ENCODE peak calls at places on chromosomes 7 and 10, in nine cellular contexts. L, V, C, H, Z, G, S, K and F are unnamed samples.

GRCh38 chr7:18960735-18961134 is 156.7 kb downstream of the TWIST1 start:
- DNase-seq in L (no peak), V (no peak), C (no peak), H (no peak), Z (no peak), G (no peak), S (no peak), K (no peak), F (no peak)

GRCh38 chr10:124596914-124597676 is 135.5 kb downstream of the LHPP start:
- DNase-seq in L (no peak), V (no peak), C (no peak), H (no peak), Z (no peak), G (no peak), S (no peak), K (no peak), F (no peak)

GRCh38 chr7:46213154-46213537 is 292.1 kb upstream of the IGFBP3 start:
- DNase-seq in L (no peak), V (no peak), C (no peak), H (no peak), Z (no peak), G (no peak), S (no peak), K (no peak), F (no peak)

GRCh38 chr7:151008511-151009323 is 15.6 kb downstream of the ATG9B start:
- DNase-seq in L (peak; percentile 40), V (peak; percentile 45), C (no peak), H (peak; percentile 39), Z (peak; percentile 70), G (peak; percentile 70), S (no peak), K (peak; percentile 77), F (peak; percentile 57)

GRCh38 chr10:30719832-30720231 is 90.3 kb upstream of the LYZL2 start:
- DNase-seq in L (no peak), V (no peak), C (no peak), H (no peak), Z (no peak), G (no peak), S (no peak), K (no peak), F (no peak)

GRCh38 chr10:125030567-125031197 is 88.8 kb downstream of the ZRANB1 start:
- DNase-seq in L (no peak), V (no peak), C (no peak), H (no peak), Z (no peak), G (no peak), S (no peak), K (no peak), F (no peak)

GRCh38 chr10:78335691-78336401 is 302.2 kb downstream of the RPS24 start:
- DNase-seq in L (no peak), V (no peak), C (peak; percentile 41), H (peak; percentile 93), Z (no peak), G (no peak), S (no peak), K (peak; percentile 60), F (peak; percentile 85)

GRCh38 chr7:77989981-77990566 is 191.5 kb downstream of the PHTF2 start:
- DNase-seq in L (peak; percentile 5), V (no peak), C (no peak), H (no peak), Z (no peak), G (no peak), S (no peak), K (no peak), F (no peak)

GRCh38 chr7:155339474-155339873 is 41.8 kb downstream of the INSIG1 start:
- DNase-seq in L (no peak), V (no peak), C (no peak), H (no peak), Z (no peak), G (no peak), S (no peak), K (no peak), F (peak; percentile 41)

GRCh38 chr10:25059990-25060389 is 43.6 kb downstream of the THNSL1 start:
- DNase-seq in L (peak; percentile 94), V (no peak), C (no peak), H (peak; percentile 93), Z (no peak), G (no peak), S (no peak), K (no peak), F (peak; percentile 23)

GRCh38 chr7:104096683-104097082 is 107.2 kb upstream of the RELN start:
- DNase-seq in L (peak; percentile 43), V (no peak), C (no peak), H (peak; percentile 1), Z (no peak), G (no peak), S (no peak), K (no peak), F (no peak)

GRCh38 chr7:117019786-117020604 is 66.7 kb downstream of the ST7 start:
- DNase-seq in L (peak; percentile 66), V (peak; percentile 35), C (peak; percentile 76), H (peak; percentile 97), Z (no peak), G (no peak), S (no peak), K (peak; percentile 77), F (peak; percentile 89)

GRCh38 chr10:126336786-126337185 is 51.5 kb downstream of the ADAM12 start:
- DNase-seq in L (no peak), V (no peak), C (no peak), H (peak; percentile 86), Z (no peak), G (no peak), S (no peak), K (no peak), F (no peak)

GRCh38 chr10:75335983-75336382 is 65.6 kb downstream of the ZNF503 start:
- DNase-seq in L (no peak), V (no peak), C (no peak), H (no peak), Z (no peak), G (no peak), S (no peak), K (no peak), F (no peak)

GRCh38 chr7:16028103-16028502 is 341.6 kb upstream of the MEOX2 start:
- DNase-seq in L (peak; percentile 34), V (no peak), C (no peak), H (peak; percentile 96), Z (no peak), G (no peak), S (no peak), K (no peak), F (no peak)

GRCh38 chr10:106795619-106796018 is 368.9 kb downstream of the SORCS1 start:
- DNase-seq in L (peak; percentile 64), V (peak; percentile 19), C (no peak), H (no peak), Z (no peak), G (no peak), S (no peak), K (peak; percentile 18), F (no peak)

GRCh38 chr10:124288928-124289921 is 129.5 kb downstream of the OAT start:
- DNase-seq in L (no peak), V (no peak), C (no peak), H (no peak), Z (no peak), G (no peak), S (no peak), K (no peak), F (no peak)

GRCh38 chr7:28348631-28349030 is 63.7 kb upstream of the CREB5 start:
- DNase-seq in L (peak; percentile 61), V (no peak), C (no peak), H (no peak), Z (no peak), G (no peak), S (no peak), K (peak; percentile 25), F (no peak)

GRCh38 chr10:44196336-44196735 is 188.6 kb downstream of the CXCL12 start:
- DNase-seq in L (no peak), V (no peak), C (no peak), H (no peak), Z (no peak), G (no peak), S (no peak), K (no peak), F (no peak)

GRCh38 chr7:78768859-78769258 is 684.6 kb downstream of the MAGI2 start:
- DNase-seq in L (no peak), V (no peak), C (no peak), H (no peak), Z (no peak), G (no peak), S (no peak), K (no peak), F (no peak)

GRCh38 chr7:47622946-47623640 is 41.2 kb upstream of the TNS3 start:
- DNase-seq in L (no peak), V (no peak), C (no peak), H (peak; percentile 94), Z (no peak), G (no peak), S (no peak), K (no peak), F (no peak)

GRCh38 chr10:47370878-47371277 is 13.2 kb downstream of the ZNF488 start:
- DNase-seq in L (no peak), V (no peak), C (no peak), H (no peak), Z (no peak), G (no peak), S (no peak), K (no peak), F (no peak)

GRCh38 chr10:94420998-94421397 is 18.7 kb downstream of the TBC1D12 start:
- DNase-seq in L (no peak), V (no peak), C (no peak), H (no peak), Z (no peak), G (no peak), S (no peak), K (no peak), F (no peak)